ENCODE peak calls at places on chromosome 4, in eight cellular contexts. F is left lung, P is neuronal stem cell, E is testis, A is AG04449, J is H7, O is upper lobe of right lung, L is fibroblast of pulmonary artery. R is an unnamed sample.

GRCh38 chr4:3271131-3271530 is 21.7 kb upstream of the RGS12 start:
- DNase-seq in F (no peak), P (no peak), E (no peak), A (no peak), J (no peak), O (no peak), L (no peak), R (no peak)

GRCh38 chr4:116480486-116480990 is 604.8 kb downstream of the TRAM1L1 start:
- DNase-seq in F (no peak), P (no peak), E (no peak), A (no peak), J (no peak), O (no peak), L (no peak), R (no peak)

GRCh38 chr4:73345399-73345975 is 58.6 kb upstream of the ALB start:
- DNase-seq in F (no peak), P (no peak), E (no peak), A (no peak), J (no peak), O (no peak), L (no peak), R (peak; percentile 4)

GRCh38 chr4:29653221-29653620 is 1066.9 kb upstream of the PCDH7 start:
- DNase-seq in F (no peak), P (no peak), E (no peak), A (no peak), J (no peak), O (no peak), L (no peak), R (no peak)

GRCh38 chr4:174279433-174279832 is 4.0 kb downstream of the FBXO8 start:
- DNase-seq in F (no peak), P (no peak), E (no peak), A (no peak), J (no peak), O (no peak), L (no peak), R (no peak)

GRCh38 chr4:82780398-82781231 is 18.0 kb downstream of the SCD5 start:
- DNase-seq in F (peak; percentile 82), P (no peak), E (peak; percentile 91), A (no peak), J (no peak), O (peak; percentile 78), L (peak; percentile 79), R (peak; percentile 15)

GRCh38 chr4:41176357-41176756 is 38.0 kb downstream of the APBB2 start:
- DNase-seq in F (no peak), P (no peak), E (no peak), A (no peak), J (no peak), O (no peak), L (peak; percentile 69), R (no peak)

GRCh38 chr4:184097240-184097619 is 120.4 kb downstream of the ENPP6 start:
- DNase-seq in F (peak; percentile 88), P (no peak), E (peak; percentile 80), A (no peak), J (peak; percentile 89), O (peak; percentile 76), L (no peak), R (no peak)

GRCh38 chr4:72374156-72374555 is 194.9 kb downstream of the ADAMTS3 start:
- DNase-seq in F (no peak), P (no peak), E (no peak), A (no peak), J (no peak), O (no peak), L (no peak), R (no peak)

GRCh38 chr4:86834901-86835300 is 14.3 kb downstream of the SLC10A6 start:
- DNase-seq in F (no peak), P (no peak), E (no peak), A (no peak), J (no peak), O (no peak), L (no peak), R (peak; percentile 87)

GRCh38 chr4:20391224-20391623 is 139.5 kb downstream of the SLIT2 start:
- DNase-seq in F (no peak), P (no peak), E (no peak), A (peak; percentile 65), J (no peak), O (no peak), L (peak; percentile 57), R (peak; percentile 7)

GRCh38 chr4:38562751-38563198 is 101.2 kb upstream of the KLF3 start:
- DNase-seq in F (no peak), P (no peak), E (no peak), A (no peak), J (peak; percentile 36), O (no peak), L (peak; percentile 90), R (peak; percentile 62)

GRCh38 chr4:74674750-74675149 is 119.6 kb downstream of the BTC start:
- DNase-seq in F (no peak), P (no peak), E (no peak), A (no peak), J (no peak), O (no peak), L (no peak), R (no peak)

GRCh38 chr4:181939199-181939945 is 303.8 kb upstream of the TENM3 start:
- DNase-seq in F (no peak), P (no peak), E (no peak), A (no peak), J (peak; percentile 15), O (no peak), L (peak; percentile 21), R (no peak)

GRCh38 chr4:186810613-186811150 is 87.0 kb upstream of the FAT1 start:
- DNase-seq in F (no peak), P (peak; percentile 5), E (no peak), A (no peak), J (no peak), O (no peak), L (no peak), R (no peak)

GRCh38 chr4:11021348-11021747 is 336.8 kb upstream of the CLNK start:
- DNase-seq in F (no peak), P (no peak), E (no peak), A (no peak), J (no peak), O (no peak), L (no peak), R (no peak)

GRCh38 chr4:158171456-158171790 is 1.4 kb downstream of the GASK1B start:
- DNase-seq in F (no peak), P (no peak), E (no peak), A (no peak), J (no peak), O (no peak), L (no peak), R (no peak)

DNA sequence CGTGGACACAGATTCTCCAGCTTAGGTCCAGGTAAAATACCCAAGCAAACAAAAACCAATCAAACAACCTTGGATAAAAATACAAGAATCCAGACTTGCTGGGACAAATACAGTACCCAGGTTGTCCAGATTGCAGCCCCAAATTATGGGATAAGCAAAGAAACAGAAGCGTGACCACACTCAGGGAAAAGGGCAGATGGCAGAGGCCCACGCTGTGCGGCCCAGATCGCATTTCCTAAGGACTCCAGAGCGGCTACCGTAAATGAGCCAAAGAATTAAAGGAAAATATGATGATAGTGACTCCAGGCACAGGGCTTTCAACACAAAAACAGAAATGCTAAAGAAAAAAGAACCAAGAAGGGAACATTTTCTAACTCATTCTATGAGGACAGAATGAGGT is 50.3 kb downstream of the FGFRL1 start:
- DNase-seq in F (no peak), P (no peak), E (no peak), A (no peak), J (no peak), O (no peak), L (no peak), R (no peak)
- H3K4me3 ChIP-seq in F (no peak overlapping the region), P (no peak overlapping the region), E (no peak overlapping the region), A (no peak overlapping the region), J (no peak overlapping the region), O (no peak overlapping the region), L (no peak overlapping the region), R (no peak overlapping the region)

GRCh38 chr4:99648321-99648720 is 9.3 kb downstream of the C4orf54 start:
- DNase-seq in F (no peak), P (no peak), E (peak; percentile 75), A (no peak), J (no peak), O (no peak), L (no peak), R (no peak)

GRCh38 chr4:99644453-99644852 is 13.2 kb downstream of the C4orf54 start:
- DNase-seq in F (no peak), P (no peak), E (no peak), A (no peak), J (no peak), O (no peak), L (no peak), R (no peak)

GRCh38 chr4:99645036-99645435 is 12.6 kb downstream of the C4orf54 start:
- DNase-seq in F (no peak), P (peak; percentile 32), E (no peak), A (no peak), J (peak; percentile 55), O (no peak), L (no peak), R (no peak)

GRCh38 chr4:99642725-99643489 is 14.7 kb downstream of the C4orf54 start:
- DNase-seq in F (no peak), P (no peak), E (peak; percentile 84), A (no peak), J (no peak), O (no peak), L (peak; percentile 3), R (no peak)

GRCh38 chr4:99645638-99646037 is 12.0 kb downstream of the C4orf54 start:
- DNase-seq in F (no peak), P (no peak), E (no peak), A (no peak), J (no peak), O (no peak), L (no peak), R (no peak)
- H3K4me3 ChIP-seq in F (no peak overlapping the region), P (no peak overlapping the region), E (no peak overlapping the region), A (no peak overlapping the region), J (no peak overlapping the region), O (no peak overlapping the region), L (no peak overlapping the region), R (no peak overlapping the region)

GRCh38 chr4:100789991-100790390 is 272.2 kb upstream of the EMCN start:
- DNase-seq in F (no peak), P (no peak), E (no peak), A (no peak), J (no peak), O (no peak), L (no peak), R (no peak)
- H3K4me3 ChIP-seq in F (no peak overlapping the region), P (no peak overlapping the region), E (no peak overlapping the region), A (no peak overlapping the region), J (no peak overlapping the region), O (no peak overlapping the region), L (no peak overlapping the region), R (no peak overlapping the region)

GRCh38 chr4:15755781-15756180 is 22.3 kb upstream of the CD38 start:
- DNase-seq in F (no peak), P (no peak), E (no peak), A (no peak), J (no peak), O (no peak), L (no peak), R (peak; percentile 18)

GRCh38 chr4:15757084-15757483 is 21.0 kb upstream of the CD38 start:
- DNase-seq in F (no peak), P (no peak), E (no peak), A (no peak), J (no peak), O (no peak), L (no peak), R (no peak)

GRCh38 chr4:15758294-15758693 is 19.8 kb upstream of the CD38 start:
- DNase-seq in F (no peak), P (no peak), E (no peak), A (no peak), J (no peak), O (no peak), L (no peak), R (no peak)

GRCh38 chr4:15755321-15755750 is 22.8 kb upstream of the CD38 start:
- DNase-seq in F (no peak), P (no peak), E (no peak), A (no peak), J (no peak), O (no peak), L (peak; percentile 49), R (peak; percentile 72)

GRCh38 chr4:15756361-15756861 is 21.7 kb upstream of the CD38 start:
- DNase-seq in F (no peak), P (no peak), E (no peak), A (no peak), J (no peak), O (no peak), L (peak; percentile 32), R (peak; percentile 91)
- H3K4me3 ChIP-seq in F (no peak overlapping the region), P (no peak overlapping the region), E (no peak overlapping the region), A (no peak overlapping the region), J (no peak overlapping the region), O (no peak overlapping the region), L (no peak overlapping the region), R (no peak overlapping the region)

R was measured in bronchial epithelial cell.